ENCODE peak calls at places on chromosomes 5 and 9, in six cellular contexts. One of them, this sample, is unnamed.

GRCh38 chr9:136228107-136228875 is 17.3 kb downstream of the QSOX2 start:
- DNase-seq in DMS 273 treated with DMSO at 0.1 percent for 48 hours: no peak
- DNase-seq in Right ventricle myocardium superior: no peak
- DNase-seq in iPS DF 6.9: no peak
- DNase-seq in Right ventricle myocardium inferior: peak
- DNase-seq in colonic mucosa: no peak
- DNase-seq in this sample: no peak

GRCh38 chr5:98205691-98206461 is 567.6 kb upstream of the RGMB start:
- DNase-seq in colonic mucosa: no peak
- DNase-seq in Right ventricle myocardium inferior: no peak
- DNase-seq in iPS DF 6.9: no peak
- DNase-seq in DMS 273 treated with DMSO at 0.1 percent for 48 hours: no peak
- DNase-seq in Right ventricle myocardium superior: no peak
- DNase-seq in this sample: no peak

GRCh38 chr5:179832039-179832745 is 11.5 kb downstream of the SQSTM1 start:
- DNase-seq in Right ventricle myocardium inferior: no peak
- DNase-seq in Right ventricle myocardium superior: no peak
- DNase-seq in DMS 273 treated with DMSO at 0.1 percent for 48 hours: no peak
- DNase-seq in iPS DF 6.9: no peak
- DNase-seq in colonic mucosa: no peak
- DNase-seq in this sample: no peak

GRCh38 chr5:122262107-122262506 is 49.9 kb upstream of the SNCAIP start:
- DNase-seq in Right ventricle myocardium superior: no peak
- DNase-seq in DMS 273 treated with DMSO at 0.1 percent for 48 hours: no peak
- DNase-seq in Right ventricle myocardium inferior: no peak
- DNase-seq in colonic mucosa: no peak
- DNase-seq in iPS DF 6.9: no peak
- DNase-seq in this sample: no peak

GRCh38 chr9:90969021-90969675 is 167.5 kb downstream of the SYK start:
- DNase-seq in iPS DF 6.9: no peak
- DNase-seq in colonic mucosa: no peak
- DNase-seq in DMS 273 treated with DMSO at 0.1 percent for 48 hours: no peak
- DNase-seq in Right ventricle myocardium inferior: no peak
- DNase-seq in Right ventricle myocardium superior: no peak
- DNase-seq in this sample: peak

GRCh38 chr5:1299961-1300360 is 5.1 kb upstream of the TERT start:
- DNase-seq in DMS 273 treated with DMSO at 0.1 percent for 48 hours: no peak
- DNase-seq in iPS DF 6.9: no peak
- DNase-seq in Right ventricle myocardium superior: no peak
- DNase-seq in colonic mucosa: no peak
- DNase-seq in Right ventricle myocardium inferior: no peak
- DNase-seq in this sample: no peak

GRCh38 chr5:129541648-129542251 is 81.7 kb downstream of the ADAMTS19 start:
- DNase-seq in Right ventricle myocardium inferior: no peak
- DNase-seq in colonic mucosa: no peak
- DNase-seq in iPS DF 6.9: no peak
- DNase-seq in Right ventricle myocardium superior: no peak
- DNase-seq in DMS 273 treated with DMSO at 0.1 percent for 48 hours: no peak
- DNase-seq in this sample: no peak

GRCh38 chr9:113682297-113682771 is 193.8 kb upstream of the ZNF618 start:
- DNase-seq in iPS DF 6.9: peak
- DNase-seq in colonic mucosa: peak
- DNase-seq in Right ventricle myocardium superior: peak
- DNase-seq in Right ventricle myocardium inferior: peak
- DNase-seq in DMS 273 treated with DMSO at 0.1 percent for 48 hours: peak
- DNase-seq in this sample: peak

GRCh38 chr5:9545959-9546851 is at the start of gene SEMA5A:
- DNase-seq in iPS DF 6.9: peak
- DNase-seq in colonic mucosa: peak
- DNase-seq in DMS 273 treated with DMSO at 0.1 percent for 48 hours: no peak
- DNase-seq in Right ventricle myocardium inferior: peak
- DNase-seq in Right ventricle myocardium superior: peak
- DNase-seq in this sample: no peak

GRCh38 chr9:135343733-135344522 is 135.7 kb upstream of the PPP1R26 start:
- DNase-seq in iPS DF 6.9: peak
- DNase-seq in Right ventricle myocardium inferior: peak
- DNase-seq in colonic mucosa: peak
- DNase-seq in Right ventricle myocardium superior: peak
- DNase-seq in DMS 273 treated with DMSO at 0.1 percent for 48 hours: no peak
- DNase-seq in this sample: peak

GRCh38 chr9:80842383-80842782 is 847.0 kb downstream of the TLE1 start:
- DNase-seq in Right ventricle myocardium inferior: no peak
- DNase-seq in iPS DF 6.9: no peak
- DNase-seq in DMS 273 treated with DMSO at 0.1 percent for 48 hours: no peak
- DNase-seq in colonic mucosa: no peak
- DNase-seq in Right ventricle myocardium superior: no peak
- DNase-seq in this sample: no peak

GRCh38 chr9:34047864-34048729 is 590 bp downstream of the UBAP2 start:
- DNase-seq in iPS DF 6.9: no peak
- DNase-seq in Right ventricle myocardium superior: peak
- DNase-seq in colonic mucosa: peak
- DNase-seq in DMS 273 treated with DMSO at 0.1 percent for 48 hours: peak
- DNase-seq in Right ventricle myocardium inferior: no peak
- DNase-seq in this sample: no peak

GRCh38 chr5:140468188-140468587 is 66.6 kb downstream of the ANKHD1 start:
- DNase-seq in DMS 273 treated with DMSO at 0.1 percent for 48 hours: no peak
- DNase-seq in Right ventricle myocardium superior: no peak
- DNase-seq in colonic mucosa: no peak
- DNase-seq in Right ventricle myocardium inferior: no peak
- DNase-seq in iPS DF 6.9: no peak
- DNase-seq in this sample: no peak

GRCh38 chr5:139383275-139383992 is at the start of gene SLC23A1:
- DNase-seq in iPS DF 6.9: no peak
- DNase-seq in DMS 273 treated with DMSO at 0.1 percent for 48 hours: no peak
- DNase-seq in Right ventricle myocardium superior: no peak
- DNase-seq in Right ventricle myocardium inferior: no peak
- DNase-seq in colonic mucosa: peak
- DNase-seq in this sample: no peak

GRCh38 chr5:160434022-160434531 is 12.4 kb downstream of the PTTG1 start:
- DNase-seq in Right ventricle myocardium superior: no peak
- DNase-seq in DMS 273 treated with DMSO at 0.1 percent for 48 hours: no peak
- DNase-seq in Right ventricle myocardium inferior: no peak
- DNase-seq in colonic mucosa: no peak
- DNase-seq in iPS DF 6.9: no peak
- DNase-seq in this sample: peak

GRCh38 chr5:141534492-141535213 is 45.8 kb downstream of the PCDHGC5 start:
- DNase-seq in iPS DF 6.9: no peak
- DNase-seq in Right ventricle myocardium inferior: no peak
- DNase-seq in colonic mucosa: no peak
- DNase-seq in Right ventricle myocardium superior: no peak
- DNase-seq in DMS 273 treated with DMSO at 0.1 percent for 48 hours: no peak
- DNase-seq in this sample: no peak

GRCh38 chr5:135227064-135228022 is 171.7 kb downstream of the MACROH2A1 start:
- DNase-seq in Right ventricle myocardium inferior: no peak
- DNase-seq in Right ventricle myocardium superior: no peak
- DNase-seq in colonic mucosa: no peak
- DNase-seq in iPS DF 6.9: no peak
- DNase-seq in DMS 273 treated with DMSO at 0.1 percent for 48 hours: no peak
- DNase-seq in this sample: no peak

GRCh38 chr5:14818931-14819790 is 52.4 kb downstream of the ANKH start:
- DNase-seq in Right ventricle myocardium superior: no peak
- DNase-seq in colonic mucosa: no peak
- DNase-seq in iPS DF 6.9: no peak
- DNase-seq in DMS 273 treated with DMSO at 0.1 percent for 48 hours: no peak
- DNase-seq in Right ventricle myocardium inferior: no peak
- DNase-seq in this sample: no peak

GRCh38 chr5:139147743-139148079 is 50.5 kb downstream of the SIL1 start:
- DNase-seq in iPS DF 6.9: no peak
- DNase-seq in Right ventricle myocardium inferior: no peak
- DNase-seq in colonic mucosa: peak
- DNase-seq in Right ventricle myocardium superior: peak
- DNase-seq in DMS 273 treated with DMSO at 0.1 percent for 48 hours: peak
- DNase-seq in this sample: no peak

GRCh38 chr9:84975926-84976325 is 306.4 kb downstream of the NTRK2 start:
- DNase-seq in iPS DF 6.9: no peak
- DNase-seq in DMS 273 treated with DMSO at 0.1 percent for 48 hours: no peak
- DNase-seq in Right ventricle myocardium superior: no peak
- DNase-seq in colonic mucosa: no peak
- DNase-seq in Right ventricle myocardium inferior: no peak
- DNase-seq in this sample: no peak

GRCh38 chr5:154934881-154935280 is 3.1 kb downstream of the GEMIN5 start:
- DNase-seq in iPS DF 6.9: no peak
- DNase-seq in colonic mucosa: no peak
- DNase-seq in Right ventricle myocardium inferior: no peak
- DNase-seq in Right ventricle myocardium superior: no peak
- DNase-seq in DMS 273 treated with DMSO at 0.1 percent for 48 hours: no peak
- DNase-seq in this sample: no peak

GRCh38 chr9:95505676-95506437 is 10.9 kb downstream of the PTCH1 start:
- DNase-seq in Right ventricle myocardium inferior: peak
- DNase-seq in Right ventricle myocardium superior: peak
- DNase-seq in DMS 273 treated with DMSO at 0.1 percent for 48 hours: no peak
- DNase-seq in colonic mucosa: peak
- DNase-seq in iPS DF 6.9: no peak
- DNase-seq in this sample: peak